ENCODE peak calls at places on chromosome 21, in five cellular contexts. One of them, this sample, is unnamed.
A peak's percentile ranks its signal among the peaks of the same experiment; 100 is the strongest.

GRCh38 chr21:45443595-45444181 is 38.7 kb downstream of the COL18A1 start:
- DNase-seq in cardiac fibroblast: no peak
- DNase-seq in activated CD8-positive, alpha-beta memory T cell treated with anti-CD3 and anti-CD28 coated beads for 1 hour: no peak
- DNase-seq in BJ: no peak
- DNase-seq in OCI-M1: no peak
- DNase-seq in this sample: no peak

GRCh38 chr21:43207043-43207315 is 38.2 kb downstream of the CRYAA start:
- DNase-seq in OCI-M1: no peak
- DNase-seq in BJ: no peak
- DNase-seq in cardiac fibroblast: no peak
- DNase-seq in activated CD8-positive, alpha-beta memory T cell treated with anti-CD3 and anti-CD28 coated beads for 1 hour: no peak
- DNase-seq in this sample: no peak

GRCh38 chr21:39010629-39011404 is 172.4 kb downstream of the PSMG1 start:
- DNase-seq in activated CD8-positive, alpha-beta memory T cell treated with anti-CD3 and anti-CD28 coated beads for 1 hour: no peak
- DNase-seq in OCI-M1: no peak
- DNase-seq in BJ: no peak
- DNase-seq in cardiac fibroblast: no peak
- DNase-seq in this sample: no peak

GRCh38 chr21:46098303-46099141 is 610 bp downstream of the COL6A2 start:
- DNase-seq in OCI-M1: no peak
- DNase-seq in BJ: no peak
- DNase-seq in activated CD8-positive, alpha-beta memory T cell treated with anti-CD3 and anti-CD28 coated beads for 1 hour: no peak
- DNase-seq in cardiac fibroblast: peak; percentile 42
- DNase-seq in this sample: no peak

GRCh38 chr21:42193131-42193671 is 25.7 kb upstream of the ABCG1 start:
- DNase-seq in OCI-M1: no peak
- DNase-seq in activated CD8-positive, alpha-beta memory T cell treated with anti-CD3 and anti-CD28 coated beads for 1 hour: no peak
- DNase-seq in BJ: no peak
- DNase-seq in cardiac fibroblast: no peak
- DNase-seq in this sample: no peak

GRCh38 chr21:45590726-45591618 is 48.7 kb upstream of the SLC19A1 start:
- DNase-seq in activated CD8-positive, alpha-beta memory T cell treated with anti-CD3 and anti-CD28 coated beads for 1 hour: peak; percentile 12
- DNase-seq in BJ: no peak
- DNase-seq in OCI-M1: peak; percentile 79
- DNase-seq in cardiac fibroblast: no peak
- DNase-seq in this sample: no peak

GRCh38 chr21:46160563-46161179 is 5.3 kb upstream of the FTCD start:
- DNase-seq in BJ: no peak
- DNase-seq in cardiac fibroblast: peak; percentile 10
- DNase-seq in OCI-M1: no peak
- DNase-seq in activated CD8-positive, alpha-beta memory T cell treated with anti-CD3 and anti-CD28 coated beads for 1 hour: no peak
- DNase-seq in this sample: no peak

GRCh38 chr21:37580690-37581089 is 214.1 kb downstream of the DYRK1A start:
- DNase-seq in cardiac fibroblast: no peak
- DNase-seq in OCI-M1: no peak
- DNase-seq in activated CD8-positive, alpha-beta memory T cell treated with anti-CD3 and anti-CD28 coated beads for 1 hour: no peak
- DNase-seq in BJ: no peak
- DNase-seq in this sample: no peak

GRCh38 chr21:39030127-39030884 is 152.9 kb downstream of the PSMG1 start:
- DNase-seq in OCI-M1: no peak
- DNase-seq in cardiac fibroblast: no peak
- DNase-seq in BJ: no peak
- DNase-seq in activated CD8-positive, alpha-beta memory T cell treated with anti-CD3 and anti-CD28 coated beads for 1 hour: no peak
- DNase-seq in this sample: no peak

This sample was measured in Panc1.